ENCODE peak calls at places on chromosomes 11 and 22, in nine cellular contexts. X is gastrocnemius medialis, H is A549, L is tibial nerve, Z is uterus, G is IMR-90, W is right lobe of liver, I is adrenal gland, T is GM12891. Y is an unnamed sample.

GRCh38 chr11:88555829-88556202 is 218.3 kb upstream of the CTSC start:
- DNase-seq in X (no peak), W (no peak), G (peak), L (no peak), H (no peak), Z (no peak), T (no peak), I (no peak), Y (no peak)

GRCh38 chr11:71183878-71184277 is 68.5 kb downstream of the SHANK2 start:
- DNase-seq in T (no peak), L (no peak), W (no peak), Z (no peak), X (no peak), G (no peak), H (no peak), I (no peak), Y (no peak)

GRCh38 chr11:26820739-26821138 is 98.9 kb upstream of the SLC5A12 start:
- DNase-seq in G (peak), Z (no peak), X (no peak), W (no peak), L (no peak), I (no peak), T (no peak), H (no peak), Y (no peak)

GRCh38 chr11:94379619-94380018 is 21.6 kb downstream of the GPR83 start:
- DNase-seq in G (no peak), W (no peak), L (no peak), I (no peak), T (no peak), Z (no peak), X (no peak), H (no peak), Y (no peak)

GRCh38 chr11:61983419-61983818 is 16.0 kb upstream of the FTH1 start:
- DNase-seq in W (peak), X (no peak), I (peak), Z (no peak), L (no peak), H (no peak), G (no peak), T (no peak), Y (no peak)

GRCh38 chr11:19987243-19987870 is 172.9 kb downstream of the DBX1 start:
- DNase-seq in Z (no peak), H (no peak), X (no peak), I (no peak), L (no peak), G (no peak), T (no peak), W (no peak), Y (no peak)

GRCh38 chr22:31272522-31273446 is 19.5 kb downstream of the PIK3IP1 start:
- DNase-seq in G (peak), Z (peak), W (no peak), L (no peak), I (peak), T (peak), H (peak), X (peak), Y (peak)

GRCh38 chr11:114208371-114208770 is 87.8 kb upstream of the NNMT start:
- DNase-seq in L (no peak), I (no peak), W (no peak), X (no peak), T (no peak), G (no peak), Z (no peak), H (no peak), Y (no peak)

GRCh38 chr11:96338910-96339703 is 3.9 kb downstream of the MAML2 start:
- DNase-seq in I (peak), Z (no peak), T (no peak), X (no peak), H (no peak), G (peak), W (peak), L (no peak), Y (no peak)

GRCh38 chr11:126764221-126764620 is 236.3 kb downstream of the KIRREL3 start:
- DNase-seq in I (no peak), T (no peak), G (peak), H (no peak), W (no peak), X (no peak), Z (no peak), L (no peak), Y (no peak)

GRCh38 chr22:21447694-21448402 is 19.3 kb upstream of the TMEM191C start:
- DNase-seq in X (no peak), Z (no peak), G (no peak), W (no peak), L (no peak), I (peak), H (no peak), T (no peak), Y (peak)

GRCh38 chr22:44332946-44333345 is 20.2 kb upstream of the SHISAL1 start:
- DNase-seq in I (no peak), T (no peak), G (no peak), H (no peak), Z (no peak), L (no peak), W (no peak), X (no peak), Y (no peak)

GRCh38 chr11:110830344-110831141 is 118.3 kb upstream of the ARHGAP20 start:
- DNase-seq in L (no peak), G (peak), Z (no peak), H (no peak), X (no peak), W (no peak), I (no peak), T (no peak), Y (no peak)

GRCh38 chr11:45599161-45599943 is 66.1 kb downstream of the CHST1 start:
- DNase-seq in Z (no peak), T (no peak), X (no peak), H (no peak), I (no peak), G (no peak), L (no peak), W (no peak), Y (no peak)

GRCh38 chr22:36763576-36763975 is 12.3 kb downstream of the IFT27 start:
- DNase-seq in W (no peak), T (no peak), Z (no peak), G (no peak), H (no peak), L (no peak), X (no peak), I (no peak), Y (no peak)

GRCh38 chr11:112113539-112114457 is 27.1 kb downstream of the SDHD start:
- DNase-seq in T (no peak), W (no peak), L (no peak), H (peak), G (peak), Z (no peak), I (no peak), X (peak), Y (no peak)

GRCh38 chr11:78000193-78000592 is 5.7 kb upstream of the INTS4 start:
- DNase-seq in L (no peak), Z (no peak), H (peak), I (peak), T (no peak), G (peak), X (no peak), W (no peak), Y (peak)

GRCh38 chr11:77999446-77999845 is 5.0 kb upstream of the INTS4 start:
- DNase-seq in Z (no peak), T (no peak), H (no peak), G (no peak), I (no peak), X (no peak), L (no peak), W (no peak), Y (no peak)

GRCh38 chr11:77993902-77994301 is 566 bp downstream of the INTS4 start:
- DNase-seq in W (no peak), I (no peak), L (no peak), Z (no peak), G (no peak), T (no peak), X (no peak), H (no peak), Y (no peak)

GRCh38 chr11:77990981-77991380 is 3.5 kb downstream of the INTS4 start:
- DNase-seq in W (no peak), X (no peak), L (no peak), T (no peak), G (no peak), I (no peak), Z (no peak), H (no peak), Y (no peak)

DNA sequence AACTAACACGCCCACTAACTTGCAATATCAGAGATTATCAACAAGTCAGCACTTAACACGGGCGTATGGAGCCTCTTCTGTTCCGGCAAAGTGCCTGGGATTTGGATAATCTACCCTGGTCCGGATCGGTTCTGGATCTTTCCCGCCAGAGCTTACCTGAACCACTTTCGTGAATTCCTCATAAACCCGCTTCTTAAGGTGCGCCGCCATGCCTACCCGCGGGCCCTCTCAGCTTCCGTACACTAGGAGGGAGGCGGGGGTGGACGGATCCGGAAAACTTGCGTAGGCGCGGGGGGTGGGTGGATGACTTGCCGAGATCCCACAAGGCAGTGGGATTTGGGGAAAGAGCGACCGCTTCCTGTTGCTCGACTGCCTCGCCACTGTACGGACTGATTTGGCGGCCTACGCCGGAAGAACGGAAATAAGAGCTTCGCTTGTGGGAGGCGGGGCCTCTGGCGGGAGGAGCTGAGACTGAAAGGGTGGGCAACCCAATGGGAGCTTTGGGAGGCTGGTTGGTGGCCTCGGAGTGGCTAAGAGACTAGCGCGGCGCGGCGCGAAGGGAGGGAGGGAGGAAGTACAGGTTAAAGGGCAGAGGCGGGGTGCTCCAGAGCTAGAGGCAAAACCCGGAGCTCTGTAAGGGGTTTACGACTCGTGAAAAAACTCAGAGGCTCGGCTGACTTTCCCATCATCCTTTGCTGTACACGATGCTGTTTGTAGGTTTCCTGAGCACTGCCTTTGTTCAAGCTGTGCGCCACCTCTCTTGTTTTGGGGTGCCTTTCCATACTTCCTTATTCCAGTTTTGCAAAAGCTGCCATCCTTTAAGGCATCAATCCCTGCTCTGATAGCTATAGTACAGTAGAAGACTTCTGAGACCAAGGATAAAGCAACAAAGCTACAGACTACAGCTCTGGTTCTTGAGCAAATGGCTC is at the start of gene INTS4:
- DNase-seq in G (peak), T (peak), L (peak), H (peak), W (peak), Z (peak), I (peak), X (peak), Y (peak)
- TF ChIP-seq POLR2A in G (peak), T (peak), L (peak), H (peak), W (peak), Z (peak), I (peak), X (peak), Y (peak)

GRCh38 chr11:18588297-18589252 is at the start of gene UEVLD:
- DNase-seq in L (peak), W (peak), G (peak), T (peak), I (peak), H (peak), X (peak), Z (peak), Y (peak)
- TF ChIP-seq POLR2A in L (no peak), W (peak), G (peak), T (peak), I (peak), H (peak), X (peak), Z (peak), Y (peak)

GRCh38 chr11:119093951-119094815 is 7.5 kb downstream of the DPAGT1 start:
- DNase-seq in Z (peak), I (peak), G (peak), W (peak), X (no peak), T (no peak), H (no peak), L (peak), Y (no peak)
- TF ChIP-seq POLR2A in Z (no peak), I (no peak), G (no peak), W (no peak), X (no peak), T (no peak), H (peak), L (no peak), Y (no peak)

GRCh38 chr11:46674463-46675287 is 25.7 kb downstream of the ARHGAP1 start:
- DNase-seq in Z (no peak), L (no peak), T (no peak), W (no peak), X (peak), G (peak), I (no peak), H (no peak), Y (no peak)
- TF ChIP-seq POLR2A in Z (no peak), L (no peak), T (no peak), W (peak), X (no peak), G (no peak), I (no peak), H (no peak), Y (no peak)

Y was measured in H54.